ENCODE peak calls at places on chromosomes 1 and 21, in six cellular contexts. R, C, N, V, Z and P are unnamed samples.

GRCh38 chr1:237799762-237800474 is 90.8 kb downstream of the ZP4 start:
- DNase-seq in R (peak), C (no peak), N (peak), V (peak), Z (peak), P (no peak)

GRCh38 chr1:21344750-21345443 is 54.6 kb upstream of the ECE1 start:
- DNase-seq in R (peak), C (no peak), N (no peak), V (no peak), Z (peak), P (no peak)

GRCh38 chr21:24050233-24050632 is 1557.0 kb downstream of the MRPL39 start:
- DNase-seq in R (no peak), C (no peak), N (no peak), V (no peak), Z (no peak), P (no peak)

GRCh38 chr1:242349636-242350035 is 174.9 kb downstream of the PLD5 start:
- DNase-seq in R (no peak), C (no peak), N (no peak), V (no peak), Z (no peak), P (no peak)

GRCh38 chr1:175116210-175116798 is 48.7 kb downstream of the TNN start:
- DNase-seq in R (no peak), C (no peak), N (no peak), V (no peak), Z (no peak), P (no peak)

GRCh38 chr1:151494741-151495281 is 16.4 kb upstream of the CGN start:
- DNase-seq in R (no peak), C (peak), N (no peak), V (no peak), Z (peak), P (peak)

GRCh38 chr1:162712317-162713029 is 78.0 kb upstream of the HSD17B7 start:
- DNase-seq in R (no peak), C (no peak), N (no peak), V (no peak), Z (no peak), P (no peak)

GRCh38 chr1:11335417-11336070 is 62.5 kb downstream of the UBIAD1 start:
- DNase-seq in R (no peak), C (no peak), N (no peak), V (no peak), Z (no peak), P (no peak)

GRCh38 chr1:2429780-2430591 is 17.6 kb upstream of the PEX10 start:
- DNase-seq in R (no peak), C (no peak), N (peak), V (no peak), Z (no peak), P (no peak)

GRCh38 chr1:71093938-71094337 is 13.1 kb upstream of the ZRANB2 start:
- DNase-seq in R (no peak), C (no peak), N (no peak), V (no peak), Z (no peak), P (peak)

GRCh38 chr1:96580920-96581319 is 140.7 kb upstream of the PTBP2 start:
- DNase-seq in R (no peak), C (no peak), N (no peak), V (peak), Z (peak), P (no peak)

GRCh38 chr1:25672763-25673409 is 56.3 kb downstream of the MAN1C1 start:
- DNase-seq in R (no peak), C (no peak), N (no peak), V (no peak), Z (no peak), P (no peak)

GRCh38 chr1:32901823-32902534 is 790 bp upstream of the TMEM54 start:
- DNase-seq in R (no peak), C (no peak), N (no peak), V (no peak), Z (no peak), P (no peak)
- H3K4me3 ChIP-seq in R (peak), C (peak), N (peak), V (peak), Z (peak), P (peak)

GRCh38 chr1:6602669-6603423 is at the start of gene KLHL21:
- DNase-seq in R (peak), C (peak), N (peak), V (peak), Z (peak), P (peak)
- TF ChIP-seq CTCF in R (no peak), C (no peak), N (no peak), V (no peak), Z (no peak), P (no peak)

GRCh38 chr1:87805661-87806376 is 477.1 kb downstream of the LMO4 start:
- DNase-seq in R (no peak), C (peak), N (no peak), V (no peak), Z (no peak), P (peak)
- H3K4me3 ChIP-seq in R (no peak), C (no peak), N (no peak), V (no peak), Z (no peak), P (no peak)

DNA sequence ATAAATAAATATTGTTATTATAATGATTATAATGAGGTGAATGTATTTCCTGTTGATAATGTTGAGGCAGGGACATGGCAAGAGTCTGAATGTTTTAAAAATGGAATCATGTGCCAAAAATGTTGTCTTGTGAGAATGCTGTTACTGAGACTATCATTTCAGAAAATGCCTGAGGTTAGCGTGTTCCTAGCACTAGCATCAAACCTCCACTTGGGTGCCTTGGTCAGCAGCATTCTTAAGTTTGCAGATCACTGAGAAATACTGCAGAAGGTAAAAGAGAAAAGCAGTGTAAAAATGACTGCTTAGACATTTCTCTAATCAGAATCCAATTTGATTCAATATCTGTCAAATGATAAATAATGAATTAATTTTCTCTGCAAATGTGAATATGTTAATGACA is 50.8 kb downstream of the OLFM3 start:
- DNase-seq in R (no peak), C (no peak), N (no peak), V (no peak), Z (no peak), P (no peak)
- TF ChIP-seq CTCF in R (no peak), C (no peak), N (no peak), V (no peak), Z (no peak), P (no peak)

DNA sequence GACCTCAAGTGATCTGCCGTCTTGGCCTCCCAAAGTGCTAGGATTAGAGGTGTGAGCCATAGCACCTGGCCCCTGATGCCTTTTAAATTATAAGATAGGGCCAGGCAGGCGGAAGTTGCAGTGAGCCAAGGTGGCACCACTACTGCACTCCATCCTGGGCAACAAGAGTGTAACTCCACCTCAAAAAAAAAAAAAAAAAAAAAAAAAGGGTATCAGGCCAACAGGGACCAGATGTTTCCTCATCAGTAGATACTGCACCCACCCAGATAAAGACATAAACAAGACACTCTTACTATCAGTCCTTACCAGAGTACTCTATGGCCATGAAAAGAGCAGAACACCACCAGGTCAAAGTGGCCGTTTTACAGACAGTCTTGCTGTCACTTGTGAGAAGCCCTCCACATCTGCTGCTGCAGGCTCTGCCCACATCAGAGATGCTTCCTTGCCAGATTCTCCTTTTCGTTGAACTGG is 3.3 kb downstream of the C21orf58 start:
- DNase-seq in R (no peak), C (no peak), N (no peak), V (no peak), Z (no peak), P (no peak)
- H3K4me3 ChIP-seq in R (no peak), C (peak), N (no peak), V (no peak), Z (peak), P (no peak)

DNA sequence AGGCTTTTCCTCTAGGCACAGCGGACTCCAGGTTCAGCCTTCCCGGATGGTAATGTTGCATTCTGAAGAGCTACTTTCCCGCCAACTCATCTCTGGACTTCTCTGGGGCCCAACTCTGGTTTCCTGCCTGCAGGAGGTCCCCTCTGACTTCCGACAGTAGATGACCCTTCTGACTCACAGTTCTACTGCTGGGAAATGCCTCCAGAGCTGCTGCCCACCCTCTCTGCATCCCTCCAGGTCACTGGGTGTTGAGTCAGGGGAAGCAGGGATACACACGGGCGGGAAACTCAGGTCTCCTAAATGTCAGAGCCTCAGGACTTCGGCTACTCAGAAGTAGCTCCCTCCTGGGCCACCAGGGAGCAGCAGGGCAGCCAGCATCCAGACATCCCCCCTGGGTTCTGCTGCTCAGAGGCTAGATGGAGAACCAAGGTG is 2.1 kb upstream of the KIF21B start:
- DNase-seq in R (no peak), C (no peak), N (peak), V (peak), Z (peak), P (no peak)
- TF ChIP-seq CTCF in R (no peak), C (peak), N (peak), V (peak), Z (peak), P (peak)

GRCh38 chr1:227560814-227561213 is 2.5 kb upstream of the ZNF678 start:
- DNase-seq in R (no peak), C (no peak), N (no peak), V (no peak), Z (no peak), P (no peak)
- H3K4me3 ChIP-seq in R (no peak), C (no peak), N (no peak), V (no peak), Z (no peak), P (no peak)

GRCh38 chr1:53592521-53592982 is 133.4 kb downstream of the DMRTB1 start:
- DNase-seq in R (peak), C (no peak), N (peak), V (no peak), Z (peak), P (peak)

GRCh38 chr1:53593758-53594380 is 134.7 kb downstream of the DMRTB1 start:
- DNase-seq in R (peak), C (no peak), N (peak), V (peak), Z (peak), P (no peak)

GRCh38 chr1:53592985-53593757 is 134.0 kb downstream of the DMRTB1 start:
- DNase-seq in R (no peak), C (no peak), N (no peak), V (no peak), Z (no peak), P (no peak)

GRCh38 chr1:53595906-53596305 is 136.7 kb downstream of the DMRTB1 start:
- DNase-seq in R (no peak), C (no peak), N (no peak), V (no peak), Z (no peak), P (no peak)

GRCh38 chr1:53594391-53595180 is 135.4 kb downstream of the DMRTB1 start:
- DNase-seq in R (no peak), C (no peak), N (no peak), V (no peak), Z (no peak), P (no peak)
- TF ChIP-seq CTCF in R (no peak), C (no peak), N (no peak), V (no peak), Z (no peak), P (no peak)

GRCh38 chr1:3488432-3488831 is 34.0 kb downstream of the ARHGEF16 start:
- DNase-seq in R (no peak), C (no peak), N (no peak), V (no peak), Z (no peak), P (no peak)

GRCh38 chr1:3494321-3495308 is 40.1 kb downstream of the ARHGEF16 start:
- DNase-seq in R (no peak), C (no peak), N (no peak), V (no peak), Z (no peak), P (no peak)

GRCh38 chr1:3492545-3493246 is 38.2 kb downstream of the ARHGEF16 start:
- DNase-seq in R (no peak), C (no peak), N (no peak), V (no peak), Z (no peak), P (no peak)

GRCh38 chr1:3490046-3490745 is 35.7 kb downstream of the ARHGEF16 start:
- DNase-seq in R (no peak), C (no peak), N (no peak), V (no peak), Z (no peak), P (no peak)

GRCh38 chr1:3491291-3492246 is 37.1 kb downstream of the ARHGEF16 start:
- DNase-seq in R (peak), C (no peak), N (peak), V (peak), Z (peak), P (peak)
- H3K4me3 ChIP-seq in R (no peak), C (no peak), N (peak), V (no peak), Z (peak), P (no peak)

GRCh38 chr1:203675596-203676347 is 49.1 kb downstream of the ATP2B4 start:
- DNase-seq in R (no peak), C (no peak), N (no peak), V (no peak), Z (no peak), P (no peak)

GRCh38 chr1:203671808-203672207 is 45.2 kb downstream of the ATP2B4 start:
- DNase-seq in R (no peak), C (no peak), N (peak), V (no peak), Z (no peak), P (no peak)

GRCh38 chr1:203676455-203676854 is 49.8 kb downstream of the ATP2B4 start:
- DNase-seq in R (no peak), C (no peak), N (no peak), V (no peak), Z (no peak), P (no peak)

GRCh38 chr1:203672354-203672753 is 45.7 kb downstream of the ATP2B4 start:
- DNase-seq in R (no peak), C (peak), N (peak), V (peak), Z (peak), P (peak)

DNA sequence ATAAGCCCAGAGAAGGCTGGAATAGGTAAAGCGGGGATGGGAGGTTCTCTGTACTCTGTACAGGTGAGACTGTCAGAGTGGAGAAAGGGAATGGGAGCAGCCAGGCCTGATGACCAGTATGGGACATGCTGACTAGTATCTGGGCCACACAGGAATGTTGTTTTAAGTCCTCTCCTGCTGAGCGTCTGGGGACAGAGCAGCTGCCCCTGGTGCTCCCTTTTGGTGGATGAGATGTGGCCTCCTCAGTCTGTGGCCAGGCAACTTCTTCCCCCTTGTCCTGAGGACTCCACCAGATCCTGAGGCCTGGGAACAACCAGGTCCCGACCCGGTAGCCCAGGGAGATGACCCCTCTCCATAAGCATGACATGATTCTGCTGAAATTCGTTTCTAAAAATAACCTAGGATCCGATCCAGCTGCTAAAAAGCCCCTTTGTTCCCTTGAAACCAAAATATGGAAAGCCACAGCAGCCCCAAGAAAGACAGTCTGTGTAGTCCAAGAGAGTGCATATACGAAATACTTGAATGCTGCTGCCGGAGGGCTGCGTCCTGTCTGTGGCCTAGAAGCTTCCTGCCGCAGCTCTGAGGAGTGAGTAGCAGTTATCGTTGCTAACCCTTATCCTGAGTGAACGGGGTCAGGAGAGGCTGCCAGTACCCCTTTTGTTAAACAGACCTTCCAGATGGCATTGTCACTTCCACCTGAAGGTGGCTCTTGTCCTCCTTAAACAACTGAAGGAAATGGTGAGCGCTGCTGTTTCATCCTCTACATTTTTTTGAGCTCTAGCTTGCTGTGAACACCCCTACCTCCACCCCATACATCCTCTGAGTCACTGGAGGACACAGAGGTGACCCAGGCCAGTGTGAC is 47.1 kb downstream of the ATP2B4 start:
- DNase-seq in R (no peak), C (peak), N (peak), V (no peak), Z (no peak), P (peak)
- TF ChIP-seq CTCF in R (no peak), C (peak), N (peak), V (no peak), Z (no peak), P (peak)